ENCODE peak calls at places on chromosomes 13 and 19, in four cellular contexts. U is GM12878, M is HepG2, C is K562. W is an unnamed sample. For H3K4me1, the result is how much of the 10 kb centered on the place peaks cover.

GRCh38 chr19:418761-419632 is 10.1 kb upstream of the C2CD4C start:
- DNase-seq in M (no peak), U (no peak), C (no peak), W (no peak)

GRCh38 chr13:25429466-25429865 is 57.7 kb downstream of the ATP8A2 start:
- DNase-seq in U (no peak), M (no peak), C (no peak), W (no peak)

GRCh38 chr13:37870895-37871550 is 1.5 kb upstream of the TRPC4 start:
- DNase-seq in C (no peak), U (no peak), M (no peak), W (no peak)

GRCh38 chr19:34215006-34215665 is 39.2 kb upstream of the GARRE1 start:
- DNase-seq in U (no peak), C (no peak), M (no peak), W (no peak)

GRCh38 chr13:37375724-37376123 is 222.8 kb downstream of the POSTN start:
- DNase-seq in U (no peak), C (no peak), M (no peak), W (no peak)

GRCh38 chr19:39145180-39145953 is 19.8 kb downstream of the PAK4 start:
- DNase-seq in U (no peak), M (peak), C (no peak), W (no peak)

GRCh38 chr19:34366670-34367423 is 1.9 kb downstream of the GPI start:
- DNase-seq in U (no peak), M (no peak), C (no peak), W (no peak)

GRCh38 chr19:47514869-47515588 is at the start of gene NAPA:
- DNase-seq in C (peak), M (peak), U (peak), W (peak)

GRCh38 chr19:29268721-29269483 is 56.0 kb upstream of the UQCRFS1 start:
- DNase-seq in M (no peak), U (no peak), C (no peak), W (no peak)

GRCh38 chr19:30212574-30212973 is 159.6 kb upstream of the ZNF536 start:
- DNase-seq in C (no peak), U (no peak), M (no peak), W (no peak)

GRCh38 chr13:67299731-67300130 is 69.6 kb upstream of the PCDH9 start:
- DNase-seq in U (no peak), M (no peak), C (no peak), W (no peak)

GRCh38 chr19:13619203-13619632 is 112.9 kb upstream of the CACNA1A start:
- DNase-seq in U (no peak), C (no peak), M (no peak), W (no peak)

GRCh38 chr13:73200432-73200831 is 141.6 kb downstream of the KLF5 start:
- DNase-seq in M (no peak), C (no peak), U (no peak), W (no peak)

GRCh38 chr19:33098023-33098652 is 17.2 kb downstream of the GPATCH1 start:
- DNase-seq in M (peak), C (no peak), U (no peak), W (peak)

GRCh38 chr19:28386080-28386869 is 826.7 kb downstream of the UQCRFS1 start:
- DNase-seq in C (no peak), M (no peak), U (no peak), W (no peak)

GRCh38 chr13:81326913-81327312 is 986.0 kb upstream of the SPRY2 start:
- DNase-seq in M (no peak), C (no peak), U (no peak), W (no peak)

GRCh38 chr19:16397791-16398529 is 73.3 kb downstream of the KLF2 start:
- DNase-seq in M (no peak), C (no peak), U (no peak), W (no peak)

GRCh38 chr19:2962018-2962670 is 15.2 kb upstream of the TLE6 start:
- DNase-seq in M (peak), C (peak), U (peak), W (peak)

GRCh38 chr13:36712785-36713184 is 39.0 kb downstream of the SERTM1 start:
- DNase-seq in M (no peak), U (no peak), C (no peak), W (no peak)

GRCh38 chr19:35207391-35207871 is 21.1 kb downstream of the FAM187B start:
- DNase-seq in M (no peak), U (no peak), C (no peak), W (no peak)

GRCh38 chr19:35357867-35358573 is at the start of gene FFAR3:
- DNase-seq in C (no peak), U (no peak), M (no peak), W (no peak)

GRCh38 chr13:111434578-111435159 is 114.2 kb downstream of the TEX29 start:
- DNase-seq in M (no peak), U (no peak), C (no peak), W (no peak)

GRCh38 chr19:38734426-38735256 is 9.6 kb downstream of the CAPN12 start:
- DNase-seq in M (no peak), C (no peak), U (peak), W (peak)

GRCh38 chr13:50380905-50381304 is 365.7 kb downstream of the KCNRG start:
- DNase-seq in C (no peak), U (no peak), M (no peak), W (no peak)

GRCh38 chr19:42284066-42284501 is 15.0 kb downstream of the CIC start:
- DNase-seq in C (peak), U (no peak), M (no peak), W (peak)

GRCh38 chr13:50129923-50130685 is 114.9 kb downstream of the KCNRG start:
- DNase-seq in C (no peak), U (no peak), M (no peak), W (peak)

GRCh38 chr13:30255696-30256095 is 51.7 kb downstream of the KATNAL1 start:
- DNase-seq in C (no peak), M (no peak), U (no peak), W (no peak)

GRCh38 chr13:49679244-49679643 is 12.0 kb downstream of the EBPL start:
- DNase-seq in C (no peak), U (no peak), M (peak), W (peak)

GRCh38 chr13:44362394-44363040 is 11.1 kb upstream of the SERP2 start:
- DNase-seq in C (no peak), U (no peak), M (no peak), W (no peak)

GRCh38 chr13:112854321-112854720 is 114.7 kb upstream of the MCF2L start:
- DNase-seq in C (no peak), M (no peak), U (no peak), W (no peak)

GRCh38 chr13:71524245-71525002 is 342.6 kb downstream of the DACH1 start:
- DNase-seq in U (no peak), C (no peak), M (no peak), W (no peak)

GRCh38 chr13:44307255-44307654 is 66.4 kb upstream of the SERP2 start:
- DNase-seq in M (no peak), C (no peak), U (no peak), W (peak)

GRCh38 chr13:64078480-64078936 is 2662.9 kb upstream of the PCDH20 start:
- DNase-seq in C (no peak), M (peak), U (no peak), W (no peak)

GRCh38 chr19:49020931-49021895 is 2.9 kb downstream of the CGB3 start:
- DNase-seq in C (no peak), U (no peak), M (peak), W (no peak)

GRCh38 chr13:99265823-99266426 is 7.7 kb upstream of the GPR18 start:
- DNase-seq in C (peak), U (no peak), M (peak), W (peak)

GRCh38 chr13:64428196-64428595 is 2801.9 kb downstream of the PCDH9 start:
- DNase-seq in C (no peak), U (no peak), M (no peak), W (no peak)

GRCh38 chr19:10419646-10420443 is 493 bp upstream of the PDE4A start:
- DNase-seq in C (peak), U (no peak), M (no peak), W (peak)

GRCh38 chr13:108322206-108322824 is 52.8 kb downstream of the TNFSF13B start:
- DNase-seq in U (peak), C (peak), M (peak), W (peak)

GRCh38 chr13:83879431-83880171 is 2.7 kb downstream of the SLITRK1 start:
- DNase-seq in U (no peak), M (no peak), C (no peak), W (no peak)

GRCh38 chr13:87322386-87322785 is 348.8 kb upstream of the SLITRK5 start:
- DNase-seq in C (no peak), M (no peak), U (no peak), W (no peak)

GRCh38 chr19:50406156-50406820 is 12.4 kb upstream of the SPIB start:
- DNase-seq in C (no peak), M (no peak), U (no peak), W (no peak)

GRCh38 chr19:50399368-50399745 is 15.2 kb downstream of the POLD1 start:
- DNase-seq in C (no peak), U (no peak), M (no peak), W (no peak)

GRCh38 chr19:50398675-50399367 is 14.7 kb downstream of the POLD1 start:
- DNase-seq in M (no peak), C (no peak), U (no peak), W (no peak)

GRCh38 chr19:50402544-50403301 is 16.0 kb upstream of the SPIB start:
- DNase-seq in U (no peak), M (no peak), C (no peak), W (no peak)

DNA sequence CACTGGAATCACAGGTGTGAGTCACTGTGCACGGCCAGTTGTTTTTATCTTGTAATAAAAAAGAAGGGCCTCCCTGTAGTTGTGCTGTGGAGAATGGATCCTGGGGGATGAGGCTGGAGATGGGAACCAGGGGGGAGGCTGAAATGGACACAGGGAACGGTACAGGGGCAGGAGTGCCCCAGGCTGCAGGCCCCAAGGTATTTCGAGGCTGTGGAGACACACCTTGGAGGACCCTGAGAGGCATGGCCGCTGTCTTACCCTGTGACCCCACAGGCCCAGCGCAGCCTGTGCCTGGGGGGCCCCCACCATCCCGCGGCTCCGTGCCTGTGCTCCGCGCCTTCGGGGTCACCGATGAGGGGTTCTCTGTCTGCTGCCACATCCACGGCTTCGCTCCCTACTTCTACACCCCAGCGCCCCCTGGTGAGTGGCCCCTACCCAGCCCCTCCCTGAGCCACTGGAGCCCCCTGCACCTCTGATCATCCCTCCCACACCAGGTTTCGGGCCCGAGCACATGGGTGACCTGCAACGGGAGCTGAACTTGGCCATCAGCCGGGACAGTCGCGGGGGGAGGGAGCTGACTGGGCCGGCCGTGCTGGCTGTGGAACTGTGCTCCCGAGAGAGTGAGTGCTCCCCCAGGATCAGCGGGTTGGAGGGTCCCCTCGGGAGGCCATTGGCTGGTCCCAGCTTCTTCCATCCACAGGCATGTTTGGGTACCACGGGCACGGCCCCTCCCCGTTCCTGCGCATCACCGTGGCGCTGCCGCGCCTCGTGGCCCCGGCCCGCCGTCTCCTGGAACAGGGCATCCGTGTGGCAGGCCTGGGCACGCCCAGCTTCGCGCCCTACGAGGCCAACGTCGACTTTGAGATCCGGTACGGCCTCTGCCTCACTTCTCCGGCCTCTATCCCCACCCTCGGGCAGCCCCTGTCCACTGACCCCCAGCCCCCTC is 17.0 kb upstream of the SPIB start:
- DNase-seq in U (no peak), C (no peak), M (no peak), W (no peak)
- TF ChIP-seq CTCF in U (no peak), C (peak), M (no peak), W (no peak)

GRCh38 chr13:75312884-75313520 is 169.0 kb downstream of the TBC1D4 start:
- DNase-seq in C (no peak), M (no peak), U (no peak), W (no peak)

GRCh38 chr13:75305057-75305456 is 176.9 kb downstream of the TBC1D4 start:
- DNase-seq in C (peak), M (no peak), U (no peak), W (no peak)

GRCh38 chr13:75308222-75308621 is 173.7 kb downstream of the TBC1D4 start:
- DNase-seq in U (no peak), M (no peak), C (no peak), W (no peak)

GRCh38 chr13:75307370-75307984 is 174.5 kb downstream of the TBC1D4 start:
- DNase-seq in M (no peak), U (no peak), C (no peak), W (no peak)

DNA sequence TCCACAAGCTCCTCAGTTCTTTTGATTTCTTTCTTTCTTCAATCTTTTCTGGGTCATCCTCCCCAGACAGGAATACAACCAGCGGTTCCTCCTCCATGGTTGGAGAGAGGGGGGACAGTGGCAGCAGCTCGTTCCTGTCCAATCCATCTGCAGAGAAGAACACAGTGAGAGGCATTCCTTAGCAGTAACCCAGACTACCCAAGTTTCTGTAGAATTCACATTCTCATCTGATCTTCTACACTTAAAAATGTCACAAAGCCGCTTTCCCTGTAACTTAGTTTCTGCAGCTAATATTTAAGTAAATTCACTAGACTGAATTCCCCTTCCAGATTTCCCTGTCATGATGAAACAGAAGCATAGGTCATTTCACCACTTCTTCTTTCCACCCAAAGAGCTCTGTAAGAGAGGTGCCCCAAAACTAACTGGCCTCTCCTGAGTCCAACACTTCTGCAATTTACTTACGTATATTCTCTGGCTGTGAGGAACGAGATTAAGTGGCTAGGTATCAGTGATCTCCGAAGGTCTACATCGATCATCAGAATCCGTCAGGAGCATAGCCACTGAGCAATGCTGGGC is 171.9 kb downstream of the TBC1D4 start:
- DNase-seq in C (no peak), M (no peak), U (no peak), W (no peak)
- TF ChIP-seq CHD4 in C (no peak), M (no peak), U (no peak), W (no peak)

DNA sequence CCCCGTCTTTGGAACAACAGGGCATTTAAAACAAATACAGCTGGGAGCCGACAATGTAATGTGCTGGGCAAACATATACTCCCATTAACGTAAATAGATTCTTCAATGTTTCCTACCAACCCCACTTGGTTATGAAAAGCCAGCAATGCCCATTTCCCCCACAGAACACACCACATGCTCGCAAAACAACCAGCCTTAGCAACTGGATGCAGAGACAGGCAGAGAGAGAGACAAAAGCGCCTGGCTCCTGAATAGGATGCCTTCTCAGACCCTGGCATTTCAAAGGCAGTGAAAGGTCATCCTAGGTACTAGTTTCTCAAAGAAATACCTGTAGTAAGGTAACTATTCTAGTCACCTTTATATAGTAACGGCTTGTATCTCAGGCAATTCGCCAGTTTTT is 462.9 kb downstream of the ITGBL1 start:
- DNase-seq in M (no peak), C (no peak), U (no peak), W (no peak)
- H3K4me1 ChIP-seq in M (under half), C (under half), U (under half), W (under half)

DNA sequence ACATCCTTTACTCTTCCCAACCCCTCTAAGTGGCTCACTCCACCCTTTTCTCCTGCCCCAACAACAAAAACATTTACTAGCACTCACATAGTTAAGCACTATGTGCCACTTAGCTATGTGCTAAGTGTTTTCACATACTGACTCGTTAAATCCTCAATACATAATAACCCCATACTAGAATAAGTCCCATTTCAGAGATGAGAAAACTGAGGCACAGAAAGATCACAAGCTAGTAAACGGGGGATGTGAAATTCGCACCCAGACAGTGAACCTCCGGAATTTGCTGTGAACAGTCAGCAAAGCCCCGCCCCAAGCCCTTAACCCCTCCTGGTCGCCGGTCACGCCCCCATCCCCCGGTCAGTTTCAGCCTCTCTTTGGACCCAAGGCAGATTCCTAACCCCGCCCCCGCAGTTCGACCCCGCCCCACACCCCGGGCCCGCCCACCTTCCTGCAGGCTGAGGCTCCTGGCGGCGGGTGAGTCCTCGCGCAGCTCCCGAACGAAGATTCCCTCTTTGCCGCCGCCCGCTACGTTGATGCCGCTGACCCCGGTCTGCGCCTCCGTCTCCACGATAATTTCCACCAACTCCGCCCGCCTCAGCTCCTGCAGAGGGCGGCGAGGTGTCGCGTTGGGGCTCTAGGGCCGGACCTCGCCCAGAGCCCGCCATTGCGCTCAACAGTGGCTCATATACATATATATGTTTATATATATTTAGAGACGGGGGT is 9.8 kb downstream of the PRX start:
- DNase-seq in C (peak), U (peak), M (peak), W (peak)
- TF ChIP-seq CTCF in C (no peak), U (no peak), M (peak), W (no peak)

DNA sequence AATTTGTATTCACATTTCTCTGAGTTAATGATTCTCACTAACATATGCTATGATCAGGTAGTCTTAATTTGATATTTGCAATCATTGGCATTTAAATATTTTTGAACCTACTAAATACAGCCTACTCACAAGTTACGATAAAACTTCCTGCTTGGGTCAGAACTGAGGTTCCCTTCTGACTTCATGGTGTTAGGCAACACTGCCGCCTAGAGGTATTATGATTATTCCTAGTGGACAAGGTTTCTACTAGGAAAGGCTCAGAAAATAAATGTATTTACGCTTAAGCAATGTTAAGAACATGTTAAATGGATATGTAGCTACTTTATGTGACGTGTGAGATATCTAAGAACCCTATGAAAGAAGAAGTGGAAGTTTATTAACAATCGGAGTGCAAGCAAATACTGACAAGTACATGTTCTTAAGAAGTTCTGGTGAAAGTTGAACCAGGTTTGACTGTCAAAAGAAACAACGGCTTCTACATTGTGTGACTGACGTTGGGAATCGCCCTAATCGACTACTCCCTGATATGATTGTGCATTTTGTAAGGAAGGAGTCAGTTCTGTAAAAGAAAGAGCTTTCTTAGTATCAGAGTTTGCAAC is 1395.8 kb downstream of the SLITRK5 start:
- DNase-seq in M (peak), U (no peak), C (no peak), W (peak)
- TF ChIP-seq CHD4 in M (no peak), U (no peak), C (no peak), W (no peak)

GRCh38 chr19:44597131-44597491 is 16.3 kb upstream of the IGSF23 start:
- DNase-seq in C (no peak), M (no peak), U (no peak), W (no peak)

GRCh38 chr19:44592451-44592890 is 20.9 kb upstream of the IGSF23 start:
- DNase-seq in C (no peak), U (no peak), M (no peak), W (no peak)

GRCh38 chr19:44596428-44597130 is 16.8 kb upstream of the IGSF23 start:
- DNase-seq in C (peak), U (no peak), M (peak), W (peak)

GRCh38 chr19:44590245-44591059 is 22.9 kb upstream of the IGSF23 start:
- DNase-seq in U (no peak), M (no peak), C (no peak), W (no peak)

GRCh38 chr19:44593294-44593693 is 20.1 kb upstream of the IGSF23 start:
- DNase-seq in C (no peak), U (no peak), M (no peak), W (no peak)
- H3K4me1 ChIP-seq in C (under half), U (under half), M (half or more), W (half or more)

GRCh38 chr19:56120371-56121179 is 520 bp downstream of the ZNF787 start:
- DNase-seq in M (peak), U (no peak), C (peak), W (peak)
- TF ChIP-seq CTCF in M (peak), U (peak), C (no peak), W (no peak)